ENCODE peak calls at places on chromosome 16, in nine cellular contexts. One of them, this sample, is unnamed. For H3K9me2 and H3K27me3, the result is how much of the 10 kb centered on the place peaks cover.

GRCh38 chr16:16021988-16022682 is 72.7 kb downstream of the ABCC1 start:
- DNase-seq in SK-N-SH: peak
- DNase-seq in HCT116: peak
- DNase-seq in PC-9: peak
- DNase-seq in Karpas-422: no peak
- DNase-seq in MM.1S: no peak
- DNase-seq in GM23338: no peak
- DNase-seq in hepatocyte: peak
- DNase-seq in GM23248: peak
- DNase-seq in this sample: peak

GRCh38 chr16:27444015-27444414 is 42.0 kb downstream of the IL21R start:
- DNase-seq in hepatocyte: no peak
- DNase-seq in MM.1S: no peak
- DNase-seq in GM23338: no peak
- DNase-seq in SK-N-SH: no peak
- DNase-seq in HCT116: no peak
- DNase-seq in PC-9: no peak
- DNase-seq in Karpas-422: no peak
- DNase-seq in GM23248: peak
- DNase-seq in this sample: no peak

GRCh38 chr16:57308041-57308440 is 23.6 kb upstream of the PLLP start:
- DNase-seq in GM23248: no peak
- DNase-seq in PC-9: no peak
- DNase-seq in GM23338: no peak
- DNase-seq in SK-N-SH: no peak
- DNase-seq in Karpas-422: no peak
- DNase-seq in HCT116: no peak
- DNase-seq in hepatocyte: no peak
- DNase-seq in MM.1S: no peak
- DNase-seq in this sample: no peak

GRCh38 chr16:8928467-8928957 is 35.2 kb downstream of the USP7 start:
- DNase-seq in MM.1S: no peak
- DNase-seq in hepatocyte: peak
- DNase-seq in GM23248: peak
- DNase-seq in PC-9: no peak
- DNase-seq in HCT116: no peak
- DNase-seq in Karpas-422: no peak
- DNase-seq in GM23338: no peak
- DNase-seq in SK-N-SH: no peak
- DNase-seq in this sample: no peak

GRCh38 chr16:53770641-53771040 is 66.7 kb downstream of the FTO start:
- DNase-seq in HCT116: no peak
- DNase-seq in SK-N-SH: no peak
- DNase-seq in Karpas-422: peak
- DNase-seq in MM.1S: no peak
- DNase-seq in hepatocyte: no peak
- DNase-seq in GM23338: no peak
- DNase-seq in GM23248: peak
- DNase-seq in PC-9: no peak
- DNase-seq in this sample: peak

GRCh38 chr16:57906385-57907316 is 64.3 kb downstream of the CNGB1 start:
- DNase-seq in GM23248: peak
- DNase-seq in PC-9: no peak
- DNase-seq in SK-N-SH: no peak
- DNase-seq in MM.1S: no peak
- DNase-seq in Karpas-422: peak
- DNase-seq in hepatocyte: no peak
- DNase-seq in HCT116: no peak
- DNase-seq in GM23338: peak
- DNase-seq in this sample: no peak

GRCh38 chr16:89431158-89431584 is 59.2 kb downstream of the ANKRD11 start:
- DNase-seq in HCT116: no peak
- DNase-seq in hepatocyte: peak
- DNase-seq in MM.1S: no peak
- DNase-seq in PC-9: no peak
- DNase-seq in GM23248: peak
- DNase-seq in SK-N-SH: no peak
- DNase-seq in Karpas-422: no peak
- DNase-seq in GM23338: no peak
- DNase-seq in this sample: no peak

GRCh38 chr16:50071075-50071671 is 5.4 kb downstream of the HEATR3 start:
- DNase-seq in GM23248: no peak
- DNase-seq in GM23338: no peak
- DNase-seq in HCT116: no peak
- DNase-seq in MM.1S: no peak
- DNase-seq in PC-9: no peak
- DNase-seq in SK-N-SH: no peak
- DNase-seq in hepatocyte: no peak
- DNase-seq in Karpas-422: no peak
- DNase-seq in this sample: no peak

GRCh38 chr16:10256855-10257641 is 74.8 kb upstream of the GRIN2A start:
- DNase-seq in Karpas-422: peak
- DNase-seq in PC-9: no peak
- DNase-seq in hepatocyte: peak
- DNase-seq in GM23338: peak
- DNase-seq in GM23248: peak
- DNase-seq in SK-N-SH: peak
- DNase-seq in MM.1S: peak
- DNase-seq in HCT116: no peak
- DNase-seq in this sample: peak

GRCh38 chr16:24589997-24590396 is 50.6 kb downstream of the RBBP6 start:
- DNase-seq in HCT116: no peak
- DNase-seq in MM.1S: no peak
- DNase-seq in GM23338: no peak
- DNase-seq in PC-9: no peak
- DNase-seq in Karpas-422: no peak
- DNase-seq in GM23248: no peak
- DNase-seq in SK-N-SH: no peak
- DNase-seq in hepatocyte: no peak
- DNase-seq in this sample: no peak

GRCh38 chr16:4660454-4661007 is 32.8 kb upstream of the NUDT16L1 start:
- DNase-seq in HCT116: no peak
- DNase-seq in SK-N-SH: peak
- DNase-seq in PC-9: no peak
- DNase-seq in Karpas-422: no peak
- DNase-seq in hepatocyte: peak
- DNase-seq in GM23248: peak
- DNase-seq in GM23338: no peak
- DNase-seq in MM.1S: no peak
- DNase-seq in this sample: no peak

GRCh38 chr16:71626858-71627213 is 852 bp downstream of the MARVELD3 start:
- DNase-seq in MM.1S: no peak
- DNase-seq in HCT116: peak
- DNase-seq in hepatocyte: peak
- DNase-seq in SK-N-SH: no peak
- DNase-seq in GM23248: peak
- DNase-seq in Karpas-422: no peak
- DNase-seq in GM23338: peak
- DNase-seq in PC-9: peak
- DNase-seq in this sample: no peak

GRCh38 chr16:85982563-85982939 is 83.6 kb downstream of the IRF8 start:
- DNase-seq in HCT116: no peak
- DNase-seq in GM23248: no peak
- DNase-seq in MM.1S: no peak
- DNase-seq in Karpas-422: no peak
- DNase-seq in PC-9: no peak
- DNase-seq in hepatocyte: no peak
- DNase-seq in GM23338: no peak
- DNase-seq in SK-N-SH: no peak
- DNase-seq in this sample: no peak

GRCh38 chr16:28574925-28575324 is 21.2 kb downstream of the SGF29 start:
- DNase-seq in SK-N-SH: peak
- DNase-seq in MM.1S: no peak
- DNase-seq in GM23338: no peak
- DNase-seq in PC-9: no peak
- DNase-seq in Karpas-422: no peak
- DNase-seq in hepatocyte: no peak
- DNase-seq in GM23248: no peak
- DNase-seq in HCT116: no peak
- DNase-seq in this sample: no peak

GRCh38 chr16:2767140-2767731 is 9.8 kb downstream of the ELOB start:
- DNase-seq in MM.1S: no peak
- DNase-seq in GM23248: no peak
- DNase-seq in PC-9: no peak
- DNase-seq in Karpas-422: no peak
- DNase-seq in HCT116: no peak
- DNase-seq in hepatocyte: no peak
- DNase-seq in SK-N-SH: no peak
- DNase-seq in GM23338: no peak
- DNase-seq in this sample: no peak
- H3K9me2 ChIP-seq in MM.1S: under half
- H3K9me2 ChIP-seq in GM23248: under half
- H3K9me2 ChIP-seq in PC-9: under half
- H3K9me2 ChIP-seq in Karpas-422: under half
- H3K9me2 ChIP-seq in HCT116: under half
- H3K9me2 ChIP-seq in hepatocyte: under half
- H3K9me2 ChIP-seq in SK-N-SH: under half
- H3K9me2 ChIP-seq in GM23338: under half
- H3K9me2 ChIP-seq in this sample: under half

DNA sequence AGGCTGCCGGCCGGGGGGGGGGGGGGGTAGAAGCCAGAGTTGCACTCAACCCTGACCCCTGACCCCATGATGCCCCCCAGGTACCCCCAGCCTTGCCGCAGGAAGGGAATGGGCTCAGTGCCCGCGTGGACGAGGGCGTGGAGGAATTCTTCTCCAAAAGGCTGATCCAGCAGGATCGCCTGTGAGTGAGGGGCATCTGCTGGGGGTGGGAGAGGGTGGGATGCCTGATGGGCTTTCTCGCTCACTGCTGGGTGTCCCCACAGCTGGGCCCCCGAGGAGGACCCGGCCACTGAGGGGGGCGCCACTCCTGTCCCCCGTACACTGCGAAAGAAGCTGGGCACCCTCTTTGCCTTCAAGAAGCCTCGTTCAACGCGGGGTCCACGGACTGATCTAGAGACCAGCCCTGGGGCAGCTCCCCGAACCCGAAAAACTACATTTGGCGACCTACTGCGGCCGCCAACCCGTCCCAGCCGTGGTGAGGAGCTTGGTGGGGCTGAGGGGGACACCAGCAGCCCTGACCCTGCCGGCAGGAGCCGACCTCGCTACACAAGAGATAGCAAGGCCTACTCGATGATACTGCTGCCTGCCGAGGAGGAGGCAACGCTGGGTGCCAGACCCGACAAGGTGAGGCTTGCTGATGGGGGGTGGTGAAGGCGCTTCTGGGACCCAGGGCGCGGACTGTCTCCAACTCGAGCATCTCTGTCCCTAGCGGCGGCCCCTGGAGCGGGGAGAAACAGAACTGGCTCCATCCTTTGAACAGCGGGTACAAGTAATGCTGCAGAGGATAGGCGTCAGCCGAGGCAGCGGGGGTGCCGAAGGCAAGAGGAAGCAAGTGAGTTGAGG is 5.8 kb downstream of the ACD start:
- DNase-seq in hepatocyte: no peak
- DNase-seq in MM.1S: no peak
- DNase-seq in HCT116: no peak
- DNase-seq in GM23338: peak
- DNase-seq in Karpas-422: no peak
- DNase-seq in SK-N-SH: no peak
- DNase-seq in PC-9: no peak
- DNase-seq in GM23248: no peak
- DNase-seq in this sample: no peak
- H3K27me3 ChIP-seq in hepatocyte: under half
- H3K27me3 ChIP-seq in MM.1S: under half
- H3K27me3 ChIP-seq in HCT116: under half
- H3K27me3 ChIP-seq in GM23338: under half
- H3K27me3 ChIP-seq in Karpas-422: under half
- H3K27me3 ChIP-seq in SK-N-SH: under half
- H3K27me3 ChIP-seq in PC-9: under half
- H3K27me3 ChIP-seq in GM23248: under half
- H3K27me3 ChIP-seq in this sample: under half

GRCh38 chr16:74605746-74606520 is 981 bp downstream of the GLG1 start:
- DNase-seq in SK-N-SH: no peak
- DNase-seq in MM.1S: no peak
- DNase-seq in hepatocyte: no peak
- DNase-seq in Karpas-422: peak
- DNase-seq in GM23338: no peak
- DNase-seq in HCT116: no peak
- DNase-seq in PC-9: no peak
- DNase-seq in GM23248: peak
- DNase-seq in this sample: no peak

GRCh38 chr16:74603848-74604247 is 3.1 kb downstream of the GLG1 start:
- DNase-seq in HCT116: no peak
- DNase-seq in SK-N-SH: no peak
- DNase-seq in PC-9: no peak
- DNase-seq in GM23338: no peak
- DNase-seq in MM.1S: no peak
- DNase-seq in Karpas-422: no peak
- DNase-seq in GM23248: peak
- DNase-seq in hepatocyte: no peak
- DNase-seq in this sample: peak

GRCh38 chr16:74596586-74596985 is 10.3 kb downstream of the GLG1 start:
- DNase-seq in GM23248: no peak
- DNase-seq in SK-N-SH: no peak
- DNase-seq in GM23338: no peak
- DNase-seq in MM.1S: no peak
- DNase-seq in hepatocyte: no peak
- DNase-seq in PC-9: no peak
- DNase-seq in Karpas-422: no peak
- DNase-seq in HCT116: no peak
- DNase-seq in this sample: no peak

GRCh38 chr16:74605332-74605731 is 1.6 kb downstream of the GLG1 start:
- DNase-seq in GM23248: peak
- DNase-seq in GM23338: no peak
- DNase-seq in hepatocyte: no peak
- DNase-seq in Karpas-422: no peak
- DNase-seq in HCT116: no peak
- DNase-seq in MM.1S: no peak
- DNase-seq in SK-N-SH: no peak
- DNase-seq in PC-9: no peak
- DNase-seq in this sample: peak

GRCh38 chr16:74601131-74601871 is 5.6 kb downstream of the GLG1 start:
- DNase-seq in hepatocyte: no peak
- DNase-seq in Karpas-422: no peak
- DNase-seq in SK-N-SH: peak
- DNase-seq in PC-9: no peak
- DNase-seq in MM.1S: no peak
- DNase-seq in HCT116: no peak
- DNase-seq in GM23338: no peak
- DNase-seq in GM23248: no peak
- DNase-seq in this sample: peak
- H3K9me2 ChIP-seq in hepatocyte: under half
- H3K9me2 ChIP-seq in Karpas-422: under half
- H3K9me2 ChIP-seq in SK-N-SH: under half
- H3K9me2 ChIP-seq in PC-9: under half
- H3K9me2 ChIP-seq in MM.1S: under half
- H3K9me2 ChIP-seq in HCT116: under half
- H3K9me2 ChIP-seq in GM23338: under half
- H3K9me2 ChIP-seq in GM23248: under half
- H3K9me2 ChIP-seq in this sample: under half

DNA sequence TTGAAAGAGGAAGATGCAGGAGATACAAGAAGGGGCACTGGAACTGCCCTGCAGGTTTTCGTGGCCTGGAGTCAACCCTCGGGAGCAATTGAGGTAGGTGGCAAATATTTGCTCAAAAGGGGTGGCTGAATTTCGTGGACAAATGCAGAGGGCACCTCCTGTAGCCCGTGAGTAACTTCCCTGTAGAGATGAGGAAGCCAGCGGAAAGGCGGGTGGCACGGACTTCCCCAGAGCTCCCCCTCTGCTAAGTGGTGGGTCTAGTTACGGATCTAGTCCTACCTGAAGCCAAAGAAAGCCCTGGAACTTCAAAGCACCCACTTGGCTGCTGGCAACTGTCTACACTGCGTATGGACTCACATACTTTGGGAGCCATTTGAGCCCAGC is 1.0 kb upstream of the ATP2C2 start:
- DNase-seq in MM.1S: no peak
- DNase-seq in PC-9: no peak
- DNase-seq in HCT116: no peak
- DNase-seq in SK-N-SH: no peak
- DNase-seq in Karpas-422: no peak
- DNase-seq in GM23338: no peak
- DNase-seq in hepatocyte: no peak
- DNase-seq in GM23248: no peak
- DNase-seq in this sample: no peak
- H3K27me3 ChIP-seq in MM.1S: under half
- H3K27me3 ChIP-seq in PC-9: under half
- H3K27me3 ChIP-seq in HCT116: under half
- H3K27me3 ChIP-seq in SK-N-SH: half or more
- H3K27me3 ChIP-seq in Karpas-422: under half
- H3K27me3 ChIP-seq in GM23338: under half
- H3K27me3 ChIP-seq in hepatocyte: under half
- H3K27me3 ChIP-seq in GM23248: half or more
- H3K27me3 ChIP-seq in this sample: under half

This sample was measured in PC-3.